ENCODE peak calls at places on chromosomes 16 and 17, in eight cellular contexts. A is iPS-NIHi11, E is kidney tubule cell, U is AG10803, I is non-pigmented ciliary epithelial cell, X is BE2C, Q is head of caudate nucleus, B is mammary epithelial cell. Z is an unnamed sample.

GRCh38 chr16:67146523-67147357 is 4.1 kb downstream of the B3GNT9 start:
- DNase-seq in A (no peak), E (no peak), U (no peak), I (no peak), X (no peak), Q (no peak), B (no peak), Z (no peak)

GRCh38 chr17:65723356-65723928 is 162.0 kb upstream of the AXIN2 start:
- DNase-seq in A (no peak), E (no peak), U (peak; percentile 37), I (no peak), X (no peak), Q (no peak), B (no peak), Z (no peak)

GRCh38 chr17:76474894-76475293 is 7.5 kb downstream of the AANAT start:
- DNase-seq in A (no peak), E (no peak), U (no peak), I (no peak), X (no peak), Q (no peak), B (no peak), Z (no peak)

GRCh38 chr17:17540935-17541639 is 44.9 kb upstream of the RASD1 start:
- DNase-seq in A (no peak), E (no peak), U (no peak), I (no peak), X (peak; percentile 27), Q (no peak), B (no peak), Z (no peak)

GRCh38 chr16:65066646-65067045 is 55.2 kb downstream of the CDH11 start:
- DNase-seq in A (no peak), E (no peak), U (no peak), I (no peak), X (no peak), Q (no peak), B (no peak), Z (no peak)

GRCh38 chr16:10827691-10828341 is 9.2 kb upstream of the TVP23A start:
- DNase-seq in A (no peak), E (peak; percentile 54), U (peak; percentile 91), I (peak; percentile 10), X (no peak), Q (peak; percentile 20), B (peak; percentile 62), Z (no peak)

GRCh38 chr17:50944054-50944901 is 78.1 kb upstream of the TOB1 start:
- DNase-seq in A (peak; percentile 80), E (peak; percentile 73), U (peak; percentile 53), I (no peak), X (peak; percentile 85), Q (peak; percentile 89), B (no peak), Z (peak; percentile 55)

GRCh38 chr16:35516551-35516950 is 2057.1 kb downstream of the TP53TG3F start:
- DNase-seq in A (no peak), E (no peak), U (no peak), I (no peak), X (no peak), Q (no peak), B (peak; percentile 8), Z (no peak)

GRCh38 chr16:62035115-62036092 is 834 bp downstream of the CDH8 start:
- DNase-seq in A (peak; percentile 72), E (no peak), U (no peak), I (no peak), X (no peak), Q (peak; percentile 32), B (no peak), Z (peak; percentile 96)

GRCh38 chr16:66473654-66474519 is 46.8 kb downstream of the BEAN1 start:
- DNase-seq in A (no peak), E (peak; percentile 55), U (no peak), I (no peak), X (no peak), Q (no peak), B (peak; percentile 52), Z (no peak)

GRCh38 chr16:77435240-77435819 is 496 bp upstream of the ADAMTS18 start:
- DNase-seq in A (no peak), E (no peak), U (no peak), I (no peak), X (no peak), Q (no peak), B (no peak), Z (peak; percentile 32)

GRCh38 chr17:57902800-57903759 is 52.1 kb downstream of the CUEDC1 start:
- DNase-seq in A (no peak), E (peak; percentile 99), U (peak; percentile 91), I (no peak), X (no peak), Q (peak; percentile 84), B (peak; percentile 97), Z (no peak)

GRCh38 chr17:79778504-79779087 is 648 bp downstream of the CBX2 start:
- DNase-seq in A (peak; percentile 74), E (no peak), U (no peak), I (no peak), X (peak; percentile 65), Q (no peak), B (no peak), Z (peak; percentile 51)

GRCh38 chr16:7938175-7938574 is 605.5 kb downstream of the RBFOX1 start:
- DNase-seq in A (no peak), E (no peak), U (no peak), I (no peak), X (no peak), Q (no peak), B (no peak), Z (no peak)

GRCh38 chr17:70563301-70563820 is 394.0 kb downstream of the KCNJ2 start:
- DNase-seq in A (peak; percentile 20), E (peak; percentile 23), U (peak; percentile 21), I (no peak), X (no peak), Q (no peak), B (no peak), Z (no peak)

GRCh38 chr17:34840758-34841157 is 120.5 kb downstream of the CCT6B start:
- DNase-seq in A (no peak), E (no peak), U (no peak), I (no peak), X (no peak), Q (no peak), B (no peak), Z (no peak)

GRCh38 chr16:82846806-82847205 is 220.0 kb downstream of the CDH13 start:
- DNase-seq in A (no peak), E (no peak), U (peak; percentile 26), I (no peak), X (no peak), Q (no peak), B (peak; percentile 24), Z (no peak)

GRCh38 chr16:80369559-80369958 is 171.2 kb upstream of the DYNLRB2 start:
- DNase-seq in A (peak; percentile 44), E (peak; percentile 52), U (peak; percentile 66), I (peak; percentile 17), X (no peak), Q (peak; percentile 47), B (peak; percentile 39), Z (peak; percentile 81)

Z was measured in ELF-1.